ENCODE peak calls at places on chromosomes 13 and 19, in ten cellular contexts. F is activated CD4-positive, alpha-beta T cell treated with anti-CD3 and anti-CD28 coated beads, Interleukin-2, amount 10 ng/mL, durations not matched to agents 7 days and 5 days; D is stimulated activated effector memory CD8-positive, alpha-beta T cell treated with anti-CD3 and anti-CD28 coated beads, Interleukin-12 subunit alpha, Interleukin-12 subunit beta, amount 100 ng/mL, for 72 hours; S is T-helper 2 cell; M is DMS153; I is NCI-H2107; P is heart right ventricle; C is EH; H is posterior cingulate gyrus; U is mucosa of gallbladder. W is an unnamed sample.
A peak's percentile ranks its signal among the peaks of the same experiment; 100 is the strongest.

GRCh38 chr13:30334663-30335386 is 27.5 kb upstream of the KATNAL1 start:
- DNase-seq in F (peak; percentile 45), C (no peak), M (peak; percentile 75), D (peak; percentile 56), P (no peak), I (no peak), S (peak; percentile 8), H (no peak), U (peak; percentile 53), W (peak; percentile 0)

GRCh38 chr13:111664060-111664459 is 343.6 kb downstream of the TEX29 start:
- DNase-seq in C (no peak), H (peak; percentile 93), F (no peak), S (no peak), D (no peak), I (no peak), P (no peak), U (no peak), M (no peak), W (no peak)

GRCh38 chr19:39997595-39998216 is 846 bp downstream of the ZNF546 start:
- DNase-seq in S (no peak), M (no peak), D (no peak), P (no peak), F (peak; percentile 17), I (no peak), H (no peak), U (no peak), C (peak; percentile 10), W (no peak)

GRCh38 chr13:110164706-110165105 is 142.3 kb downstream of the COL4A1 start:
- DNase-seq in D (no peak), H (no peak), U (no peak), P (no peak), I (no peak), F (no peak), M (no peak), S (no peak), C (no peak), W (no peak)

GRCh38 chr13:62838891-62839290 is 1423.2 kb upstream of the PCDH20 start:
- DNase-seq in I (no peak), H (no peak), S (no peak), M (no peak), F (no peak), D (no peak), P (no peak), C (no peak), U (no peak), W (no peak)

GRCh38 chr19:33469171-33470039 is 52.2 kb downstream of the PEPD start:
- DNase-seq in C (no peak), S (no peak), H (peak; percentile 95), I (no peak), M (no peak), U (no peak), D (no peak), F (no peak), P (no peak), W (no peak)

GRCh38 chr19:16014923-16015804 is 61.1 kb upstream of the TPM4 start:
- DNase-seq in S (no peak), I (no peak), U (no peak), D (no peak), P (no peak), F (no peak), C (no peak), M (no peak), H (peak; percentile 72), W (no peak)

GRCh38 chr19:47179643-47180310 is 49.1 kb downstream of the SAE1 start:
- DNase-seq in S (no peak), P (no peak), F (no peak), I (no peak), D (no peak), U (no peak), H (no peak), C (no peak), M (no peak), W (no peak)

GRCh38 chr19:11265785-11266236 is 3.5 kb upstream of the DOCK6 start:
- DNase-seq in U (peak; percentile 91), D (no peak), P (no peak), M (peak; percentile 83), C (no peak), H (no peak), I (no peak), F (no peak), S (no peak), W (no peak)

GRCh38 chr19:18513868-18514267 is 8.0 kb downstream of the ELL start:
- DNase-seq in D (no peak), P (peak; percentile 73), I (no peak), S (no peak), H (no peak), U (no peak), C (peak; percentile 45), F (no peak), M (no peak), W (no peak)

GRCh38 chr19:38849746-38850230 is at the start of gene HNRNPL:
- DNase-seq in I (peak; percentile 99), U (no peak), S (no peak), D (peak; percentile 100), F (peak; percentile 99), H (peak; percentile 100), M (no peak), P (no peak), C (no peak), W (no peak)

GRCh38 chr13:75326173-75327131 is 155.5 kb downstream of the TBC1D4 start:
- DNase-seq in S (peak; percentile 57), U (no peak), P (no peak), M (no peak), C (peak; percentile 11), F (peak; percentile 74), I (no peak), H (peak; percentile 39), D (peak; percentile 70), W (no peak)

GRCh38 chr13:67117010-67117550 is 113.1 kb downstream of the PCDH9 start:
- DNase-seq in C (no peak), H (no peak), S (no peak), P (no peak), I (no peak), U (no peak), F (no peak), D (no peak), M (no peak), W (no peak)

GRCh38 chr13:39035204-39035603 is 2.7 kb downstream of the PROSER1 start:
- DNase-seq in D (no peak), S (no peak), H (no peak), C (no peak), I (no peak), U (no peak), F (no peak), M (no peak), P (no peak), W (no peak)

GRCh38 chr13:21297914-21298831 is 121.7 kb downstream of the MRPL57 start:
- DNase-seq in F (peak; percentile 87), U (peak; percentile 85), S (peak; percentile 77), C (peak; percentile 87), H (peak; percentile 98), P (peak; percentile 83), D (peak; percentile 91), I (peak; percentile 80), M (peak; percentile 89), W (peak; percentile 41)

W was measured in NCI-H2029 treated with DMSO at 0.1 percent for 48 hours.